ENCODE peak calls at places on chromosomes 11 and 22, in four cellular contexts. I, X, B and W are unnamed samples.

GRCh38 chr11:114226283-114226859 is 69.8 kb upstream of the NNMT start:
- DNase-seq in I (no peak), X (no peak), B (no peak), W (no peak)

GRCh38 chr11:10394229-10395100 is 60.6 kb upstream of the AMPD3 start:
- DNase-seq in I (no peak), X (peak), B (no peak), W (peak)

GRCh38 chr22:26573026-26573662 is 16.8 kb downstream of the TPST2 start:
- DNase-seq in I (no peak), X (no peak), B (peak), W (no peak)

GRCh38 chr11:95625164-95626017 is 164.2 kb downstream of the FAM76B start:
- DNase-seq in I (no peak), X (no peak), B (no peak), W (no peak)

GRCh38 chr22:43217285-43218030 is 30.5 kb upstream of the TTLL12 start:
- DNase-seq in I (no peak), X (no peak), B (no peak), W (no peak)

GRCh38 chr11:105673089-105673488 is 63.2 kb downstream of the GRIA4 start:
- DNase-seq in I (no peak), X (peak), B (peak), W (peak)

GRCh38 chr11:45724145-45724544 is 58.7 kb upstream of the CHST1 start:
- DNase-seq in I (no peak), X (no peak), B (no peak), W (no peak)

GRCh38 chr11:93908689-93909088 is 58.3 kb upstream of the VSTM5 start:
- DNase-seq in I (no peak), X (no peak), B (no peak), W (no peak)

GRCh38 chr11:26983645-26984044 is 10.3 kb upstream of the FIBIN start:
- DNase-seq in I (no peak), X (no peak), B (no peak), W (no peak)

GRCh38 chr22:41526802-41527799 is 17.2 kb downstream of the POLR3H start:
- DNase-seq in I (no peak), X (peak), B (peak), W (no peak)

GRCh38 chr11:18495268-18495667 is 31.5 kb downstream of the TSG101 start:
- DNase-seq in I (no peak), X (no peak), B (no peak), W (no peak)

GRCh38 chr11:86363424-86363823 is 11.3 kb upstream of the CCDC81 start:
- DNase-seq in I (no peak), X (no peak), B (no peak), W (no peak)

GRCh38 chr11:77345621-77346020 is 44.1 kb upstream of the GDPD4 start:
- DNase-seq in I (no peak), X (no peak), B (no peak), W (no peak)

GRCh38 chr22:21641795-21642583 is at the start of gene SDF2L1:
- DNase-seq in I (peak), X (peak), B (peak), W (peak)

GRCh38 chr22:24284747-24285203 is 14.1 kb downstream of the SPECC1L start:
- DNase-seq in I (no peak), X (no peak), B (peak), W (no peak)

GRCh38 chr11:103007521-103007920 is 52.0 kb upstream of the MMP13 start:
- DNase-seq in I (no peak), X (no peak), B (no peak), W (no peak)

GRCh38 chr11:134142536-134142935 is 73.7 kb downstream of the JAM3 start:
- DNase-seq in I (no peak), X (no peak), B (no peak), W (no peak)

GRCh38 chr11:67483901-67484665 is 1.3 kb downstream of the AIP start:
- DNase-seq in I (no peak), X (no peak), B (peak), W (no peak)

GRCh38 chr11:67355023-67355793 is 1.9 kb upstream of the POLD4 start:
- DNase-seq in I (no peak), X (no peak), B (no peak), W (no peak)

GRCh38 chr11:70265341-70265740 is 5.1 kb upstream of the PPFIA1 start:
- DNase-seq in I (no peak), X (no peak), B (no peak), W (no peak)

GRCh38 chr11:12382451-12382850 is 5.1 kb downstream of the PARVA start:
- DNase-seq in I (no peak), X (no peak), B (no peak), W (no peak)

GRCh38 chr11:9207229-9207628 is 57.9 kb downstream of the DENND5A start:
- DNase-seq in I (no peak), X (no peak), B (no peak), W (no peak)

DNA sequence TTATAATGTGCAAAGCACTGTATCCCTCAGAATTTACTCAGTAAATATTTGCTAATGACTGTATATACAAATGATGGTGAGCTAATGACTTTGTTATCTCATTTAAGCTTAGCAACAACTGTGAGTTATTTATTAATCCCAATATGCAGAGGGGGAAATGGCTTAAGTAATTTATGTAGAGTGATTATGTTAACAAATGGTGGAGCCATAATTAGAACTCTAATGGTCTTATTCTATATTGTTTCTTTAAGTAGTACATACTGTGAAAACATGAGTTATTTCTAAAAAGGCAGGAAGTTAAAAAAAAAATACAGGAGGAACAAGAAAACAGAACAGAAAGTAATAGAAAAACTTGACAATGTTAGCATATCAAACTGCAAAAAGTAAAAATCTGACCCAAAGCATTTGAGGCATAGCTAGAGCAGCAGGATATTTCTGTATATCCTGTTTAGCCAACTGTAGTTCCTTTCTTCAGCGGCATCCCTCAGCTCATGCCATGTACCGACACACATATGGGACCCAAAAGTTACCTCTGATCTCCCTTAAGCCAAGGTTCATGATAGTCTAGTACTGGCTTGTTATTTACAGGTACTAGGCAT is 94.2 kb downstream of the FCHSD2 start:
- DNase-seq in I (peak), X (no peak), B (no peak), W (no peak)
- TF ChIP-seq HDAC6 in I (no peak), X (no peak), B (no peak), W (no peak)

GRCh38 chr11:488992-489391 is 18.1 kb downstream of the RNH1 start:
- DNase-seq in I (no peak), X (no peak), B (no peak), W (no peak)

GRCh38 chr11:487571-488021 is 19.4 kb downstream of the RNH1 start:
- DNase-seq in I (no peak), X (no peak), B (no peak), W (no peak)

GRCh38 chr11:489610-490185 is 17.3 kb downstream of the RNH1 start:
- DNase-seq in I (no peak), X (no peak), B (no peak), W (no peak)

GRCh38 chr11:488579-488978 is 18.5 kb downstream of the RNH1 start:
- DNase-seq in I (no peak), X (no peak), B (no peak), W (no peak)

GRCh38 chr11:488062-488461 is 19.0 kb downstream of the RNH1 start:
- DNase-seq in I (no peak), X (no peak), B (no peak), W (no peak)
- TF ChIP-seq HDAC6 in I (no peak), X (no peak), B (no peak), W (no peak)

DNA sequence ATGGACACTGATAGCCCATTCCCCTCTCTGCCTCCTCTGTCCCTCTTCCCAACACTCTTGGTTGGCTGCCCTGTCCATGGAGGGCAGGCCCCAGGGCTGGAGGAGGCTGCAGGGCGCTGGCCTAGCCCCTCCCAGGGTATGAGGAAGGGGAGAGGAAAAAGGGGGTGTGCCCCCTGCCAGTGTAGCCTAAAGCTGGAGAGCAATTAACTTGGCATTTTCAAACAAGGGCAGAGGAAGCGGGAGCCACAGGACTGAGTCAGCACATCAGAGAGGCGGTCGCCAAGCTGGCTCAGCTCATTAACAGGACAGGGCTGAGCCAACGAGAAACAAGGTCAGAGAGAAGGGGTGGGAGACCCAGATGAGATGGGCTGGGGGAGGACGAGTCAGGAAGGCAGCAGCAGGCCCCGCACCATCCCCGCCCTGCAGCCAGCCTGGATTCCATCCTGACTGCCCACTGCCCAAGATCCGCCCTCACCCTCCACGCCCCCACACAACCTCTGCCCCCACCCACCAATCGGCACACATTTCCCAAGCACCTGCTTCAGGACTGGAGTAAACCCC is 76.3 kb downstream of the BUD13 start:
- DNase-seq in I (no peak), X (peak), B (no peak), W (no peak)
- TF ChIP-seq HDAC6 in I (no peak), X (no peak), B (no peak), W (no peak)

GRCh38 chr11:112367453-112367852 is 106.8 kb upstream of the PLET1 start:
- DNase-seq in I (no peak), X (no peak), B (no peak), W (no peak)
- TF ChIP-seq HDAC6 in I (no peak), X (no peak), B (no peak), W (no peak)

DNA sequence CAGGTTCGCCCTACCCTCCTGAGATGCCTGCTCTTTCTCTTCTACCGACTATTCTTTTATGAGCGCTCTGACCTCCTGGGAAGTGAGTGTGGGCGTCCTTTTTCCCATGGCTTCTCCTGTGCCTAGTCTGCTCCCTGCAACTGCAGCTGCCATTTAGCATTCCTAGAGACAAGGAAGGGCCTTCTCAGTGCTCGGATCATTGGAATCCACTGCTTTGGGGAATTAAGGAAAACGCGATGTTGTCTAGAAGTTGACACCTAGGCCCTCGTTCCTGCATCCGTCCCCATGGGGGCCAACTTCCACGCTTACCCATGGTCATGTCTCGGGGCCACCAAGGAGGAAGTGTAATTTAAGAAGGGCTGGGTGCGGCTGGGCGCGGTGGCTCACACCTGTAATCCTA is 95.4 kb downstream of the BCR start:
- DNase-seq in I (no peak), X (no peak), B (peak), W (no peak)
- TF ChIP-seq HDAC6 in I (no peak), X (no peak), B (no peak), W (no peak)

DNA sequence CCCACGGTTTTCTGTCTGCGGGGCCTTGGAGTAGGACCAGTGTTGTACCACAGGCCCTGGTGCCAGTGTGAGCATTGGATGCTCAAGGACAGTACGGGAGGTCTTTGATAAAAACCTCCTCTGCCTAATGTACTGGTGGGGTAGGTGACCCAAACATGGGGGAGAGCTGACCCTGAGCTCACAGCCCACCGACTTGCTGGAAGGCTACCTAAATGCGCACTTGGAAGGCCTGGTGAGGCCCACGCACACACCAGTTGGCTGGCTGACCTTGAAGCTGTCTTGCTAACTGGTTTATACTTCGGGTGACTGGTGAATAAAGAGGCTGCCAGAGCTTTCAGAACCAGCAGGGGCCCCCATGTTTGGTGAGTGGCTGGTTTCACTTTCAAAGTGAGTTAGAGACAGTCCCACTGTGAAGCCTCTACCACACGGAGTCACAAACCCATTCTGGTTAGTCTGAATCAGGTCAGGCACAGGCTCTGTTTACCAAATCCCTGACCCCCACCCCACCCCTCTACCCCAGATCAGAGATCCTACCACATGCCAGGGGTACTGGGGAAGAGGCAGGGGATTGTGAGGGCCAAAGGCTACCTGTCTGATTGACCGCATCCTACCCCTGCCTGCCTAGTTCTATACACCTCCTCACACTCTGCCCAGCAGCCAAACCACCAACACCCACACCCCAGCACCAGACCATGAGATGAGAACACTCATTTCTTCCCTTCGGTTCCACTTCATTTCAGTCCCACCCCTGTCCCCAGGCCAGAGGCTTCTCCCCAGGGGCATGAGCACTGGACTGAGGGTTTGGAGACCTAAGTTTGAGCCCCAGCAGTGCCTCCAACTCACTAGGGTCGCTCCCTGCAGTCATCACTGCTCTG is 12.7 kb upstream of the IL2RB start:
- DNase-seq in I (peak), X (no peak), B (no peak), W (no peak)
- TF ChIP-seq HDAC6 in I (no peak), X (no peak), B (no peak), W (no peak)

GRCh38 chr22:23233746-23234408 is 53.6 kb downstream of the BCR start:
- DNase-seq in I (no peak), X (no peak), B (no peak), W (no peak)
- TF ChIP-seq HDAC6 in I (no peak), X (no peak), B (no peak), W (no peak)